ENCODE peak calls at places on chromosomes 6 and 20, in seven cellular contexts. One of them, this sample, is unnamed.

GRCh38 chr20:44253528-44253927 is 6.4 kb downstream of the GDAP1L1 start:
- DNase-seq in body of pancreas: no peak
- DNase-seq in right cardiac atrium: no peak
- DNase-seq in cardiac muscle cell: no peak
- DNase-seq in mammary epithelial cell: no peak
- DNase-seq in fibroblast of lung: no peak
- DNase-seq in hepatocyte: peak; percentile 10
- DNase-seq in this sample: no peak

GRCh38 chr6:88750936-88751335 is 212.5 kb downstream of the RNGTT start:
- DNase-seq in body of pancreas: no peak
- DNase-seq in right cardiac atrium: no peak
- DNase-seq in cardiac muscle cell: no peak
- DNase-seq in mammary epithelial cell: no peak
- DNase-seq in fibroblast of lung: no peak
- DNase-seq in hepatocyte: no peak
- DNase-seq in this sample: no peak

GRCh38 chr20:35171753-35172433 is at the start of gene PROCR:
- DNase-seq in body of pancreas: peak; percentile 77
- DNase-seq in right cardiac atrium: peak; percentile 93
- DNase-seq in cardiac muscle cell: peak; percentile 32
- DNase-seq in mammary epithelial cell: peak; percentile 99
- DNase-seq in fibroblast of lung: peak; percentile 87
- DNase-seq in hepatocyte: peak; percentile 79
- DNase-seq in this sample: peak; percentile 94

GRCh38 chr6:41451039-41451438 is 95.1 kb upstream of the FOXP4 start:
- DNase-seq in body of pancreas: no peak
- DNase-seq in right cardiac atrium: peak; percentile 69
- DNase-seq in cardiac muscle cell: peak; percentile 55
- DNase-seq in mammary epithelial cell: no peak
- DNase-seq in fibroblast of lung: no peak
- DNase-seq in hepatocyte: peak; percentile 54
- DNase-seq in this sample: no peak

GRCh38 chr6:131914967-131915751 is 36.0 kb downstream of the CCN2 start:
- DNase-seq in body of pancreas: peak; percentile 80
- DNase-seq in right cardiac atrium: no peak
- DNase-seq in cardiac muscle cell: peak; percentile 79
- DNase-seq in mammary epithelial cell: peak; percentile 61
- DNase-seq in fibroblast of lung: peak; percentile 89
- DNase-seq in hepatocyte: peak; percentile 83
- DNase-seq in this sample: peak; percentile 53

GRCh38 chr6:13709698-13710551 is 1.7 kb downstream of the RANBP9 start:
- DNase-seq in body of pancreas: no peak
- DNase-seq in right cardiac atrium: no peak
- DNase-seq in cardiac muscle cell: peak; percentile 13
- DNase-seq in mammary epithelial cell: peak; percentile 45
- DNase-seq in fibroblast of lung: peak; percentile 62
- DNase-seq in hepatocyte: peak; percentile 36
- DNase-seq in this sample: no peak

GRCh38 chr20:62576815-62577214 is 65.5 kb upstream of the SLCO4A1 start:
- DNase-seq in body of pancreas: no peak
- DNase-seq in right cardiac atrium: no peak
- DNase-seq in cardiac muscle cell: peak; percentile 78
- DNase-seq in mammary epithelial cell: peak; percentile 16
- DNase-seq in fibroblast of lung: peak; percentile 10
- DNase-seq in hepatocyte: peak; percentile 70
- DNase-seq in this sample: no peak

GRCh38 chr6:52285174-52286068 is 879 bp upstream of the MCM3 start:
- DNase-seq in body of pancreas: no peak
- DNase-seq in right cardiac atrium: no peak
- DNase-seq in cardiac muscle cell: peak; percentile 17
- DNase-seq in mammary epithelial cell: no peak
- DNase-seq in fibroblast of lung: peak; percentile 43
- DNase-seq in hepatocyte: no peak
- DNase-seq in this sample: peak; percentile 18

GRCh38 chr20:21622097-21622496 is 83.4 kb upstream of the PAX1 start:
- DNase-seq in body of pancreas: no peak
- DNase-seq in right cardiac atrium: no peak
- DNase-seq in cardiac muscle cell: no peak
- DNase-seq in mammary epithelial cell: peak; percentile 37
- DNase-seq in fibroblast of lung: no peak
- DNase-seq in hepatocyte: peak; percentile 29
- DNase-seq in this sample: no peak

GRCh38 chr20:63884506-63885263 is 10.2 kb upstream of the DNAJC5 start:
- DNase-seq in body of pancreas: no peak
- DNase-seq in right cardiac atrium: peak; percentile 77
- DNase-seq in cardiac muscle cell: no peak
- DNase-seq in mammary epithelial cell: no peak
- DNase-seq in fibroblast of lung: no peak
- DNase-seq in hepatocyte: no peak
- DNase-seq in this sample: no peak

GRCh38 chr6:14095444-14095843 is 22.1 kb upstream of the CD83 start:
- DNase-seq in body of pancreas: no peak
- DNase-seq in right cardiac atrium: no peak
- DNase-seq in cardiac muscle cell: no peak
- DNase-seq in mammary epithelial cell: no peak
- DNase-seq in fibroblast of lung: no peak
- DNase-seq in hepatocyte: no peak
- DNase-seq in this sample: no peak

GRCh38 chr6:150899231-150899630 is 33.7 kb downstream of the MTHFD1L start:
- DNase-seq in body of pancreas: no peak
- DNase-seq in right cardiac atrium: no peak
- DNase-seq in cardiac muscle cell: no peak
- DNase-seq in mammary epithelial cell: no peak
- DNase-seq in fibroblast of lung: no peak
- DNase-seq in hepatocyte: no peak
- DNase-seq in this sample: no peak

GRCh38 chr6:128118401-128118800 is 217.5 kb upstream of the THEMIS start:
- DNase-seq in body of pancreas: no peak
- DNase-seq in right cardiac atrium: no peak
- DNase-seq in cardiac muscle cell: no peak
- DNase-seq in mammary epithelial cell: no peak
- DNase-seq in fibroblast of lung: peak; percentile 74
- DNase-seq in hepatocyte: no peak
- DNase-seq in this sample: no peak

GRCh38 chr20:52191132-52191435 is 495 bp downstream of the ZFP64 start:
- DNase-seq in body of pancreas: no peak
- DNase-seq in right cardiac atrium: no peak
- DNase-seq in cardiac muscle cell: no peak
- DNase-seq in mammary epithelial cell: no peak
- DNase-seq in fibroblast of lung: peak; percentile 32
- DNase-seq in hepatocyte: no peak
- DNase-seq in this sample: no peak

DNA sequence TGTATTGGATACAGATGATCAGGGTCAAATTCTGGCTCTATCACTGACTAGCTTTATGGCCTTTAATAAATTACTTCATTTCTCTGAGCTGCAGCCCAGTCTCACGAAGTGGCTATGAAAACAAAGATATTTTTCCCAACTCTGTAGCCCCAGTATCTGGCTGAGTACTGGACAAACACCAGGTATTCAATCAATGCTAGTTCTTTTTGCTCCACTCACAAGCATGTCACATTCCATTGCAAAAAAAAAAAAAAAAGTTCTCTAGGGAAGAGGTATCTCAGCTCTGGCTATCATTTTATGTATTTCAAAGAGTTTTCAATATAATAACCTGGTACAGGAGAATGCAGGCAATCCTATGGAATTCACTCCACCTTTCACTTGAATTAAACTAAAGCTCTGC is 3.1 kb downstream of the CHD6 start:
- DNase-seq in body of pancreas: no peak
- DNase-seq in right cardiac atrium: no peak
- DNase-seq in cardiac muscle cell: no peak
- DNase-seq in mammary epithelial cell: no peak
- DNase-seq in fibroblast of lung: no peak
- DNase-seq in hepatocyte: no peak
- DNase-seq in this sample: no peak
- H3K27ac ChIP-seq in body of pancreas: no peak overlapping the region
- H3K27ac ChIP-seq in right cardiac atrium: no peak overlapping the region
- H3K27ac ChIP-seq in cardiac muscle cell: no peak overlapping the region
- H3K27ac ChIP-seq in mammary epithelial cell: no peak overlapping the region
- H3K27ac ChIP-seq in fibroblast of lung: no peak overlapping the region
- H3K27ac ChIP-seq in hepatocyte: no peak overlapping the region
- H3K27ac ChIP-seq in this sample: no peak overlapping the region

GRCh38 chr6:31581511-31582229 is 554 bp downstream of the LTB start:
- DNase-seq in body of pancreas: no peak
- DNase-seq in right cardiac atrium: no peak
- DNase-seq in cardiac muscle cell: peak; percentile 34
- DNase-seq in mammary epithelial cell: no peak
- DNase-seq in fibroblast of lung: no peak
- DNase-seq in hepatocyte: peak; percentile 38
- DNase-seq in this sample: no peak
- H3K4me3 ChIP-seq in body of pancreas: peak overlapping the region; percentile 57
- H3K4me3 ChIP-seq in right cardiac atrium: peak overlapping the region; percentile 72
- H3K4me3 ChIP-seq in cardiac muscle cell: peak overlapping the region; percentile 54
- H3K4me3 ChIP-seq in mammary epithelial cell: peak overlapping the region; percentile 85
- H3K4me3 ChIP-seq in fibroblast of lung: peak overlapping the region; percentile 88
- H3K4me3 ChIP-seq in hepatocyte: peak overlapping the region; percentile 91
- H3K4me3 ChIP-seq in this sample: peak overlapping the region; percentile 78

GRCh38 chr6:31948753-31949413 is 3.0 kb downstream of the CFB start:
- DNase-seq in body of pancreas: no peak
- DNase-seq in right cardiac atrium: no peak
- DNase-seq in cardiac muscle cell: no peak
- DNase-seq in mammary epithelial cell: peak; percentile 67
- DNase-seq in fibroblast of lung: peak; percentile 22
- DNase-seq in hepatocyte: no peak
- DNase-seq in this sample: no peak
- H3K4me1 ChIP-seq in body of pancreas: peaks cover 16% of the 10 kb centered on the region
- H3K4me1 ChIP-seq in right cardiac atrium: no peaks in the 10 kb centered on the region
- H3K4me1 ChIP-seq in cardiac muscle cell: no peaks in the 10 kb centered on the region
- H3K4me1 ChIP-seq in mammary epithelial cell: peaks cover 19% of the 10 kb centered on the region
- H3K4me1 ChIP-seq in fibroblast of lung: peaks cover 12% of the 10 kb centered on the region
- H3K4me1 ChIP-seq in hepatocyte: peaks cover 12% of the 10 kb centered on the region
- H3K4me1 ChIP-seq in this sample: peaks cover 8% of the 10 kb centered on the region

DNA sequence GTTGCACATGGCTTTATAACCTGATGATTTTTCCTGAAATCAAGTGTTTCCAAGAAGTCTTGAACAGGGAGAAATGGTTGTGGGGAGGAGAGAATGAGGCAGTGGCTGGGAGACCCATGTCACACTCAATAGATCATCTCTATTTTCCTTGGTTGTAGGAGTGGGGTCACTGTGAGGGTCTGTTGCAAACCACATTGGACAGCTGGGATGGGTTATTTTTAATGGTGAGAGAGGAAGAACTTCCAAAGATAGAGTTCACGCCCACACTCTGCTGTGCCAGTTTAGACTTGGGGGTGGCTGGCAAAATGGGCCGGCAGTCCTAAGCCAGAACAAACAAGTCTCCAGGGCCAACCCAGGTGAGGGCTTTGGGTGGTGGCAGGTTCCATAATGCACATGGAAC is 276.4 kb upstream of the PRND start:
- DNase-seq in body of pancreas: no peak
- DNase-seq in right cardiac atrium: no peak
- DNase-seq in cardiac muscle cell: no peak
- DNase-seq in mammary epithelial cell: no peak
- DNase-seq in fibroblast of lung: no peak
- DNase-seq in hepatocyte: no peak
- DNase-seq in this sample: no peak
- H3K27ac ChIP-seq in body of pancreas: no peak overlapping the region
- H3K27ac ChIP-seq in right cardiac atrium: no peak overlapping the region
- H3K27ac ChIP-seq in cardiac muscle cell: no peak overlapping the region
- H3K27ac ChIP-seq in mammary epithelial cell: peak overlapping the region; percentile 57
- H3K27ac ChIP-seq in fibroblast of lung: no peak overlapping the region
- H3K27ac ChIP-seq in hepatocyte: no peak overlapping the region
- H3K27ac ChIP-seq in this sample: no peak overlapping the region

GRCh38 chr6:163834226-163834970 is 419.9 kb downstream of the QKI start:
- DNase-seq in body of pancreas: no peak
- DNase-seq in right cardiac atrium: no peak
- DNase-seq in cardiac muscle cell: no peak
- DNase-seq in mammary epithelial cell: no peak
- DNase-seq in fibroblast of lung: no peak
- DNase-seq in hepatocyte: no peak
- DNase-seq in this sample: no peak

GRCh38 chr6:163839296-163839695 is 424.8 kb downstream of the QKI start:
- DNase-seq in body of pancreas: no peak
- DNase-seq in right cardiac atrium: no peak
- DNase-seq in cardiac muscle cell: no peak
- DNase-seq in mammary epithelial cell: no peak
- DNase-seq in fibroblast of lung: no peak
- DNase-seq in hepatocyte: no peak
- DNase-seq in this sample: no peak

GRCh38 chr6:163836916-163837660 is 422.6 kb downstream of the QKI start:
- DNase-seq in body of pancreas: no peak
- DNase-seq in right cardiac atrium: no peak
- DNase-seq in cardiac muscle cell: no peak
- DNase-seq in mammary epithelial cell: no peak
- DNase-seq in fibroblast of lung: no peak
- DNase-seq in hepatocyte: no peak
- DNase-seq in this sample: no peak

GRCh38 chr6:163835772-163836171 is 421.3 kb downstream of the QKI start:
- DNase-seq in body of pancreas: no peak
- DNase-seq in right cardiac atrium: no peak
- DNase-seq in cardiac muscle cell: no peak
- DNase-seq in mammary epithelial cell: no peak
- DNase-seq in fibroblast of lung: no peak
- DNase-seq in hepatocyte: no peak
- DNase-seq in this sample: no peak

GRCh38 chr6:163837681-163838431 is 423.3 kb downstream of the QKI start:
- DNase-seq in body of pancreas: no peak
- DNase-seq in right cardiac atrium: peak; percentile 56
- DNase-seq in cardiac muscle cell: no peak
- DNase-seq in mammary epithelial cell: no peak
- DNase-seq in fibroblast of lung: peak; percentile 38
- DNase-seq in hepatocyte: no peak
- DNase-seq in this sample: no peak
- H3K4me3 ChIP-seq in body of pancreas: no peak overlapping the region
- H3K4me3 ChIP-seq in right cardiac atrium: no peak overlapping the region
- H3K4me3 ChIP-seq in cardiac muscle cell: no peak overlapping the region
- H3K4me3 ChIP-seq in mammary epithelial cell: no peak overlapping the region
- H3K4me3 ChIP-seq in fibroblast of lung: no peak overlapping the region
- H3K4me3 ChIP-seq in hepatocyte: no peak overlapping the region
- H3K4me3 ChIP-seq in this sample: no peak overlapping the region

GRCh38 chr20:370977-371754 is 9.4 kb upstream of the TRIB3 start:
- DNase-seq in body of pancreas: no peak
- DNase-seq in right cardiac atrium: peak; percentile 9
- DNase-seq in cardiac muscle cell: no peak
- DNase-seq in mammary epithelial cell: no peak
- DNase-seq in fibroblast of lung: no peak
- DNase-seq in hepatocyte: no peak
- DNase-seq in this sample: no peak

GRCh38 chr20:373171-373890 is 7.2 kb upstream of the TRIB3 start:
- DNase-seq in body of pancreas: no peak
- DNase-seq in right cardiac atrium: peak; percentile 53
- DNase-seq in cardiac muscle cell: no peak
- DNase-seq in mammary epithelial cell: peak; percentile 79
- DNase-seq in fibroblast of lung: peak; percentile 90
- DNase-seq in hepatocyte: peak; percentile 84
- DNase-seq in this sample: no peak

GRCh38 chr20:370151-370600 is 10.4 kb upstream of the TRIB3 start:
- DNase-seq in body of pancreas: no peak
- DNase-seq in right cardiac atrium: peak; percentile 14
- DNase-seq in cardiac muscle cell: no peak
- DNase-seq in mammary epithelial cell: no peak
- DNase-seq in fibroblast of lung: no peak
- DNase-seq in hepatocyte: peak; percentile 61
- DNase-seq in this sample: no peak

GRCh38 chr20:368915-369314 is 11.6 kb upstream of the TRIB3 start:
- DNase-seq in body of pancreas: no peak
- DNase-seq in right cardiac atrium: no peak
- DNase-seq in cardiac muscle cell: no peak
- DNase-seq in mammary epithelial cell: no peak
- DNase-seq in fibroblast of lung: no peak
- DNase-seq in hepatocyte: no peak
- DNase-seq in this sample: no peak

GRCh38 chr20:371755-372542 is 8.6 kb upstream of the TRIB3 start:
- DNase-seq in body of pancreas: peak; percentile 92
- DNase-seq in right cardiac atrium: peak; percentile 86
- DNase-seq in cardiac muscle cell: no peak
- DNase-seq in mammary epithelial cell: peak; percentile 50
- DNase-seq in fibroblast of lung: peak; percentile 93
- DNase-seq in hepatocyte: peak; percentile 89
- DNase-seq in this sample: no peak
- H3K4me1 ChIP-seq in body of pancreas: peaks cover 52% of the 10 kb centered on the region
- H3K4me1 ChIP-seq in right cardiac atrium: peaks cover 6% of the 10 kb centered on the region
- H3K4me1 ChIP-seq in cardiac muscle cell: no peaks in the 10 kb centered on the region
- H3K4me1 ChIP-seq in mammary epithelial cell: peaks cover 25% of the 10 kb centered on the region
- H3K4me1 ChIP-seq in fibroblast of lung: peaks cover 19% of the 10 kb centered on the region
- H3K4me1 ChIP-seq in hepatocyte: peaks cover 34% of the 10 kb centered on the region
- H3K4me1 ChIP-seq in this sample: peaks cover 6% of the 10 kb centered on the region